ENCODE peak calls at places on chromosomes 7 and 10, in seven cellular contexts. E, G, C, O, B, K and Z are unnamed samples.

GRCh38 chr7:129493555-129493954 is 8.8 kb upstream of the SMKR1 start:
- DNase-seq in E (no peak), G (no peak), C (no peak), O (peak; percentile 33), B (no peak), K (no peak), Z (no peak)

GRCh38 chr10:105269011-105269410 is 627.9 kb downstream of the SORCS3 start:
- DNase-seq in E (no peak), G (no peak), C (no peak), O (no peak), B (no peak), K (no peak), Z (no peak)

GRCh38 chr7:39621261-39621660 is 2.1 kb upstream of the RALA start:
- DNase-seq in E (no peak), G (no peak), C (no peak), O (peak; percentile 97), B (no peak), K (no peak), Z (no peak)

GRCh38 chr10:126049741-126050140 is 153.4 kb downstream of the FANK1 start:
- DNase-seq in E (no peak), G (peak; percentile 72), C (no peak), O (peak; percentile 86), B (no peak), K (no peak), Z (no peak)

GRCh38 chr10:104816501-104816900 is 175.4 kb downstream of the SORCS3 start:
- DNase-seq in E (no peak), G (no peak), C (no peak), O (no peak), B (no peak), K (no peak), Z (no peak)

GRCh38 chr10:63210611-63211196 is 77.6 kb downstream of the NRBF2 start:
- DNase-seq in E (no peak), G (no peak), C (no peak), O (peak; percentile 54), B (no peak), K (no peak), Z (no peak)

GRCh38 chr10:74113546-74113945 is 37.1 kb downstream of the AP3M1 start:
- DNase-seq in E (no peak), G (no peak), C (no peak), O (peak; percentile 22), B (peak; percentile 16), K (no peak), Z (no peak)

GRCh38 chr10:30973737-30974136 is 57.9 kb downstream of the ZNF438 start:
- DNase-seq in E (no peak), G (no peak), C (no peak), O (no peak), B (no peak), K (no peak), Z (no peak)

GRCh38 chr7:4610768-4611467 is 71.2 kb upstream of the FOXK1 start:
- DNase-seq in E (peak; percentile 71), G (peak; percentile 75), C (peak; percentile 40), O (peak; percentile 69), B (peak; percentile 71), K (peak; percentile 82), Z (peak; percentile 37)

GRCh38 chr10:43203491-43204393 is 63.1 kb downstream of the RASGEF1A start:
- DNase-seq in E (peak; percentile 61), G (peak; percentile 48), C (peak; percentile 78), O (no peak), B (no peak), K (peak; percentile 43), Z (peak; percentile 13)

GRCh38 chr7:129388353-129389098 is 45.7 kb upstream of the STRIP2 start:
- DNase-seq in E (no peak), G (no peak), C (no peak), O (no peak), B (no peak), K (no peak), Z (no peak)

GRCh38 chr7:27225005-27225934 is 17.3 kb upstream of the EVX1 start:
- DNase-seq in E (peak; percentile 54), G (peak; percentile 28), C (no peak), O (no peak), B (no peak), K (no peak), Z (no peak)

GRCh38 chr10:2888403-2889004 is 178.8 kb upstream of the PFKP start:
- DNase-seq in E (no peak), G (no peak), C (peak; percentile 1), O (no peak), B (no peak), K (no peak), Z (no peak)

GRCh38 chr7:2820508-2820934 is 23.6 kb downstream of the GNA12 start:
- DNase-seq in E (peak; percentile 95), G (peak; percentile 95), C (no peak), O (peak; percentile 97), B (peak; percentile 40), K (peak; percentile 72), Z (peak; percentile 89)

GRCh38 chr10:5040781-5041470 is 37.3 kb upstream of the AKR1C2 start:
- DNase-seq in E (no peak), G (no peak), C (no peak), O (peak; percentile 7), B (no peak), K (peak; percentile 26), Z (no peak)

GRCh38 chr10:116403740-116404250 is 23.9 kb upstream of the PNLIPRP3 start:
- DNase-seq in E (no peak), G (no peak), C (no peak), O (no peak), B (no peak), K (no peak), Z (no peak)

GRCh38 chr7:92809397-92810241 is 26.8 kb downstream of the CDK6 start:
- DNase-seq in E (peak; percentile 79), G (peak; percentile 94), C (no peak), O (peak; percentile 97), B (peak; percentile 80), K (peak; percentile 94), Z (peak; percentile 54)

GRCh38 chr10:47406870-47407648 is 23.0 kb upstream of the ZNF488 start:
- DNase-seq in E (no peak), G (no peak), C (no peak), O (peak; percentile 73), B (no peak), K (peak; percentile 91), Z (no peak)

GRCh38 chr10:117686606-117687005 is 144.1 kb downstream of the EMX2 start:
- DNase-seq in E (no peak), G (no peak), C (no peak), O (no peak), B (no peak), K (no peak), Z (no peak)

GRCh38 chr7:20519641-20520040 is 95.8 kb upstream of the ABCB5 start:
- DNase-seq in E (no peak), G (no peak), C (no peak), O (no peak), B (no peak), K (no peak), Z (no peak)

GRCh38 chr7:80548790-80549530 is 37.1 kb upstream of the GNAT3 start:
- DNase-seq in E (no peak), G (no peak), C (no peak), O (peak; percentile 3), B (no peak), K (no peak), Z (no peak)

GRCh38 chr7:150451097-150451793 is 815 bp downstream of the GIMAP8 start:
- DNase-seq in E (peak; percentile 78), G (peak; percentile 73), C (no peak), O (no peak), B (no peak), K (no peak), Z (no peak)

GRCh38 chr10:24205846-24206245 is 3.1 kb upstream of the KIAA1217 start:
- DNase-seq in E (no peak), G (no peak), C (no peak), O (no peak), B (no peak), K (no peak), Z (no peak)

DNA sequence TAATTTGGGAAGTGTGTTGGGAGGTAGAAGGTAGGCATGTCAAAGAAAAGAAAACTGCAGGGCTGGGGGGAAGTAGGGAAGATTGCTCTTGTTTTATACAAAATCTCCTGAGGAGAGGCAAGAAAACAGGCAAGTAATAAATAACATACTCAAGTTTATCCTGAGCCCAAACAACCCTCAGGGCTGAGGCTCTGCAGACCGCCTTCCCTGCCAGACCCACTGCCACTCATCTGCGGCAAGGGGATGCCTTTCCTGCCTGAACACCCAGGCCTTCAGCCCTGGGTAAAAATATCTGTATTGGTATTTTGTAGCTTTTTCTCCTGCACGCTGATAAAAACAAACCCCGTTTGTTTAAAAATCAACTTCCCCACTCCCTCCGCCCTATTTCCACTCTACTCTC is 399.8 kb upstream of the NFE2L3 start:
- DNase-seq in E (no peak), G (no peak), C (no peak), O (no peak), B (no peak), K (no peak), Z (no peak)
- H3K27ac ChIP-seq in E (peak overlapping the region; percentile 82), G (no peak overlapping the region), C (no peak overlapping the region), O (no peak overlapping the region), B (no peak overlapping the region), K (no peak overlapping the region), Z (no peak overlapping the region)

DNA sequence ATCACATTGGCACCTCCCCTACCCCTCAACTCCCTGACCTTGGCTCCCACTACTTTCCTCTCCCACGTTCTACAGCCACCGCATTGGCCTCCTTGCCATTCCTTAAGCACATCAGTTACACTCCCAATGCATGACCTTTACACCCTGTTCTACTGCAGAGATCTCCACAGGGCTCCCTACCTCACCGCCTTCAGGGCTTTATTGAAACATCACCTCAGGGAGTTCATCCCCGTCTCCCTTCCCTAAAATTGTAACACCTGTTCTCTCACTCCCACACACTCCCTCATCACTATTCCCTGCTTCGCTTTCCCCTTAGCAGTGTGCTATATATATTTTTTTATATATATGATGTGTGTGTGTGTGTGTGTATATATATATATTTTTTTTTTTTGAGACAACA is 18.5 kb downstream of the CNNM1 start:
- DNase-seq in E (no peak), G (no peak), C (no peak), O (no peak), B (no peak), K (no peak), Z (no peak)
- TF ChIP-seq POLR2A in E (no peak), G (no peak), C (no peak), O (no peak), B (no peak), K (no peak), Z (no peak)

GRCh38 chr7:100538348-100538653 is 702 bp upstream of the AGFG2 start:
- DNase-seq in E (no peak), G (no peak), C (no peak), O (no peak), B (no peak), K (no peak), Z (no peak)
- H3K27ac ChIP-seq in E (peak overlapping the region; percentile 67), G (peak overlapping the region; percentile 73), C (no peak overlapping the region), O (no peak overlapping the region), B (peak overlapping the region; percentile 51), K (peak overlapping the region; percentile 76), Z (peak overlapping the region; percentile 44)

DNA sequence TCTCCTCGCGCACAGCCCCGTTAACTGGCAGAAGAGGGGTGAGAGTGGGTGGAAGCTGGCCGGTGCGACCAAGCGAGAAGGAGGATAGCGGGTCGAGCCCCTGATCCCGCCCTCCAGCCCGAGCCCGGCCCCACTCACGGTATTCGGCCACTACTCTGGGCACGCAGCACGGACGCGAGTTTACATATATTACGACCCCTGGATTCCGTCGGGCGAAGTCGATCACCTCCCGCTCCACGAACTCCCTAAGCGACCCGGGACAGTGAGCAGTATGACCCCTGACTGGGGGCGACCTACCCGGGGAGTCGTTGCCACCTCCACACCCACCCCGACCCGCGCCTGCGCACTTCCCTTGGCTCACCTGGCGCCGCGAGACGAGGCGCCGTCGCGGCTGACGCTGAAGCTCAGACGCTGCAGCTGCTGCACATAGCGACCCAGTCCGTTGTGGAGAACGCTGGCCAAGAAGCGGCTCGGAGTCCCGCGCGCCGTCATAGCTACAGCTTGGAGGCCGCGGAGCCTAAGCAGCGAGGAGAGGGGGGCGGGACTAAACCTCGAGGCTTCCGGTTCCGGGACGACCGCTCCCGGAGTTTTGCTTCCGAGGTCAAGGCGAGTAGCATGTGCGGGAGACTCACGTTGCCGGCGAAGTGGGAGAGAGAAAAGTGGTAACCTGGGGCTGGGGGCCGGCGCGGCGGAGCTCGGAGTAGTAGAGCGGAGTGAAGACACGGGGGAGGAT is at the start of the genes MRPL43 and TWNK:
- DNase-seq in E (peak; percentile 91), G (peak; percentile 91), C (peak; percentile 94), O (peak; percentile 64), B (peak; percentile 77), K (peak; percentile 81), Z (peak; percentile 82)
- TF ChIP-seq POLR2A in E (no peak), G (peak; percentile 9), C (no peak), O (no peak), B (peak; percentile 49), K (peak; percentile 42), Z (peak; percentile 56)